ENCODE peak calls at places on chromosomes 5 and 9, in five cellular contexts. R is sciatic nerve; B is C1 segment of cervical spinal cord; I is fibroblast of gingiva; M is CD4-positive, alpha-beta T cell. S is an unnamed sample.

GRCh38 chr9:131111186-131111853 is 14.1 kb upstream of the NUP214 start:
- DNase-seq in I (no peak), M (no peak), R (no peak), B (peak), S (no peak)

GRCh38 chr5:3287516-3287915 is 308.1 kb upstream of the IRX1 start:
- DNase-seq in I (no peak), M (no peak), B (no peak), R (no peak), S (no peak)

GRCh38 chr9:132346177-132346576 is 8.6 kb downstream of the SETX start:
- DNase-seq in B (no peak), I (no peak), M (no peak), R (no peak), S (no peak)

GRCh38 chr9:87350915-87351314 is 146.8 kb upstream of the DAPK1 start:
- DNase-seq in B (no peak), R (no peak), I (no peak), M (no peak), S (no peak)

GRCh38 chr9:136587944-136588662 is 42.3 kb upstream of the NOTCH1 start:
- DNase-seq in M (no peak), I (no peak), B (no peak), R (no peak), S (no peak)

GRCh38 chr5:68409259-68409658 is 193.7 kb downstream of the PIK3R1 start:
- DNase-seq in M (no peak), B (no peak), R (no peak), I (peak), S (no peak)

GRCh38 chr5:28156981-28157380 is 1118.6 kb upstream of the CDH9 start:
- DNase-seq in R (no peak), B (no peak), I (peak), M (no peak), S (no peak)

GRCh38 chr9:135724186-135724797 is 22.3 kb downstream of the KCNT1 start:
- DNase-seq in B (no peak), R (no peak), I (no peak), M (no peak), S (no peak)

GRCh38 chr9:25449503-25449902 is 228.7 kb downstream of the TUSC1 start:
- DNase-seq in M (no peak), B (no peak), I (no peak), R (no peak), S (no peak)

S was measured in MM.1S.